ENCODE peak calls at places on chromosomes 3 and 15, in six cellular contexts. U, J, Q, I, O and M are unnamed samples.
A peak's percentile ranks its signal among the peaks of the same experiment; 100 is the strongest.

GRCh38 chr15:65369651-65370050 is 8.2 kb downstream of the IGDCC3 start:
- DNase-seq in U (no peak), J (no peak), Q (no peak), I (no peak), O (no peak), M (no peak)

GRCh38 chr3:98875535-98875934 is 26.0 kb downstream of the DCBLD2 start:
- DNase-seq in U (no peak), J (no peak), Q (no peak), I (no peak), O (no peak), M (no peak)

GRCh38 chr3:32239638-32240550 is 1.4 kb downstream of the CMTM8 start:
- DNase-seq in U (peak; percentile 80), J (peak; percentile 54), Q (peak; percentile 62), I (peak; percentile 67), O (peak; percentile 52), M (peak; percentile 22)

GRCh38 chr3:38374221-38374620 is 27.6 kb downstream of the XYLB start:
- DNase-seq in U (no peak), J (no peak), Q (no peak), I (no peak), O (no peak), M (no peak)

GRCh38 chr15:96053039-96054021 is 277.2 kb upstream of the NR2F2 start:
- DNase-seq in U (peak; percentile 69), J (peak; percentile 39), Q (peak; percentile 21), I (peak; percentile 12), O (peak; percentile 67), M (peak; percentile 9)

GRCh38 chr3:50620846-50621245 is 3.9 kb downstream of the MAPKAPK3 start:
- DNase-seq in U (no peak), J (no peak), Q (no peak), I (peak; percentile 85), O (no peak), M (peak; percentile 63)

GRCh38 chr3:174540081-174540480 is 319.1 kb upstream of the NAALADL2 start:
- DNase-seq in U (peak; percentile 84), J (peak; percentile 76), Q (no peak), I (no peak), O (peak; percentile 37), M (no peak)

GRCh38 chr3:161325059-161325458 is 46.3 kb downstream of the SPTSSB start:
- DNase-seq in U (no peak), J (no peak), Q (no peak), I (no peak), O (no peak), M (no peak)

GRCh38 chr15:83983634-83984458 is 251.7 kb upstream of the GOLGA6L4 start:
- DNase-seq in U (peak; percentile 22), J (peak; percentile 77), Q (no peak), I (no peak), O (no peak), M (no peak)

GRCh38 chr3:108041253-108041652 is 49.6 kb downstream of the CD47 start:
- DNase-seq in U (no peak), J (no peak), Q (no peak), I (no peak), O (no peak), M (no peak)

GRCh38 chr3:150062492-150062891 is 91.8 kb upstream of the PFN2 start:
- DNase-seq in U (no peak), J (no peak), Q (no peak), I (no peak), O (peak; percentile 31), M (peak; percentile 76)

GRCh38 chr15:34358367-34358766 is 8.6 kb downstream of the LPCAT4 start:
- DNase-seq in U (peak; percentile 39), J (no peak), Q (peak; percentile 41), I (peak; percentile 44), O (no peak), M (peak; percentile 24)

GRCh38 chr15:90959894-90960293 is 5.2 kb downstream of the RCCD1 start:
- DNase-seq in U (no peak), J (no peak), Q (no peak), I (no peak), O (no peak), M (peak; percentile 58)

GRCh38 chr3:134037168-134037567 is 7.4 kb upstream of the SLCO2A1 start:
- DNase-seq in U (no peak), J (no peak), Q (no peak), I (no peak), O (no peak), M (no peak)

GRCh38 chr3:119781330-119782198 is at the start of gene NR1I2:
- DNase-seq in U (peak; percentile 12), J (no peak), Q (no peak), I (no peak), O (no peak), M (no peak)

GRCh38 chr15:78003539-78004008 is 73.9 kb downstream of the TBC1D2B start:
- DNase-seq in U (no peak), J (no peak), Q (no peak), I (no peak), O (peak; percentile 44), M (no peak)

GRCh38 chr3:185335799-185336198 is 27.1 kb upstream of the MAP3K13 start:
- DNase-seq in U (no peak), J (no peak), Q (no peak), I (peak; percentile 98), O (no peak), M (peak; percentile 61)

GRCh38 chr15:61447981-61448380 is 218.9 kb upstream of the RORA start:
- DNase-seq in U (no peak), J (no peak), Q (no peak), I (no peak), O (no peak), M (no peak)

GRCh38 chr3:150870406-150870805 is 34.8 kb downstream of the MINDY4B start:
- DNase-seq in U (no peak), J (no peak), Q (no peak), I (no peak), O (no peak), M (peak; percentile 73)

GRCh38 chr3:160464321-160464720 is 14.7 kb upstream of the TRIM59 start:
- DNase-seq in U (no peak), J (no peak), Q (no peak), I (no peak), O (no peak), M (no peak)

GRCh38 chr15:50247819-50248650 is 17.5 kb downstream of the HDC start:
- DNase-seq in U (no peak), J (peak; percentile 80), Q (no peak), I (no peak), O (no peak), M (no peak)

GRCh38 chr15:99443768-99444446 is 121.9 kb upstream of the MEF2A start:
- DNase-seq in U (no peak), J (no peak), Q (peak; percentile 9), I (no peak), O (no peak), M (no peak)

GRCh38 chr3:88149146-88149515 is 628 bp upstream of the C3orf38 start:
- DNase-seq in U (peak; percentile 57), J (peak; percentile 19), Q (peak; percentile 47), I (no peak), O (peak; percentile 56), M (peak; percentile 68)

GRCh38 chr3:157585386-157585785 is 82.2 kb upstream of the VEPH1 start:
- DNase-seq in U (no peak), J (no peak), Q (no peak), I (no peak), O (no peak), M (no peak)

GRCh38 chr15:36798366-36798765 is 218.9 kb downstream of the CDIN1 start:
- DNase-seq in U (no peak), J (no peak), Q (no peak), I (peak; percentile 92), O (no peak), M (peak; percentile 65)

GRCh38 chr3:10459954-10460754 is 45.2 kb downstream of the ATP2B2 start:
- DNase-seq in U (peak; percentile 98), J (peak; percentile 85), Q (no peak), I (peak; percentile 85), O (peak; percentile 98), M (peak; percentile 71)

GRCh38 chr15:72193781-72194396 is 3.7 kb downstream of the GRAMD2A start:
- DNase-seq in U (peak; percentile 25), J (no peak), Q (no peak), I (no peak), O (no peak), M (no peak)

GRCh38 chr3:197791120-197792018 is at the start of gene LRCH3:
- DNase-seq in U (peak; percentile 94), J (peak; percentile 83), Q (peak; percentile 99), I (peak; percentile 68), O (peak; percentile 96), M (peak; percentile 89)

GRCh38 chr15:31360843-31361763 is 34.5 kb downstream of the KLF13 start:
- DNase-seq in U (peak; percentile 48), J (peak; percentile 89), Q (peak; percentile 39), I (no peak), O (peak; percentile 51), M (no peak)

GRCh38 chr3:51966016-51966415 is 1.2 kb downstream of the PCBP4 start:
- DNase-seq in U (no peak), J (no peak), Q (no peak), I (no peak), O (no peak), M (no peak)

GRCh38 chr3:123390865-123391613 is 57.9 kb downstream of the ADCY5 start:
- DNase-seq in U (no peak), J (no peak), Q (peak; percentile 71), I (no peak), O (no peak), M (peak; percentile 22)

GRCh38 chr3:46491089-46492070 is 6.4 kb upstream of the RTP3 start:
- DNase-seq in U (no peak), J (no peak), Q (no peak), I (no peak), O (no peak), M (no peak)
- H3K4me2 ChIP-seq in U (no peak overlapping the region), J (no peak overlapping the region), Q (no peak overlapping the region), I (no peak overlapping the region), O (no peak overlapping the region), M (no peak overlapping the region)

GRCh38 chr3:127228866-127229265 is 35.9 kb downstream of the PRR23E start:
- DNase-seq in U (no peak), J (no peak), Q (no peak), I (no peak), O (no peak), M (no peak)

GRCh38 chr3:127226451-127226850 is 33.5 kb downstream of the PRR23E start:
- DNase-seq in U (no peak), J (no peak), Q (no peak), I (peak; percentile 15), O (no peak), M (peak; percentile 65)

GRCh38 chr3:127222664-127223063 is 29.7 kb downstream of the PRR23E start:
- DNase-seq in U (no peak), J (no peak), Q (no peak), I (no peak), O (no peak), M (no peak)

GRCh38 chr3:127224118-127224517 is 31.2 kb downstream of the PRR23E start:
- DNase-seq in U (no peak), J (no peak), Q (no peak), I (no peak), O (no peak), M (no peak)

GRCh38 chr3:127226946-127227842 is 34.3 kb downstream of the PRR23E start:
- DNase-seq in U (peak; percentile 68), J (no peak), Q (no peak), I (peak; percentile 6), O (peak; percentile 84), M (peak; percentile 54)
- TF ChIP-seq EZH2phosphoT487 in U (no peak), J (no peak), Q (no peak), I (no peak), O (no peak), M (no peak)

GRCh38 chr3:56022619-56023018 is 445.6 kb downstream of the ERC2 start:
- DNase-seq in U (no peak), J (no peak), Q (no peak), I (no peak), O (no peak), M (no peak)
- H3F3A ChIP-seq in U (no peaks in the 10 kb centered on the region), J (no peaks in the 10 kb centered on the region), Q (no peaks in the 10 kb centered on the region), I (no peaks in the 10 kb centered on the region), O (no peaks in the 10 kb centered on the region), M (no peaks in the 10 kb centered on the region)

GRCh38 chr15:67850336-67850735 is 10.5 kb upstream of the RNU6-1 start:
- DNase-seq in U (no peak), J (no peak), Q (no peak), I (no peak), O (no peak), M (no peak)
- H3K4me2 ChIP-seq in U (no peak overlapping the region), J (no peak overlapping the region), Q (no peak overlapping the region), I (no peak overlapping the region), O (no peak overlapping the region), M (no peak overlapping the region)